ENCODE peak calls at places on chromosomes 7 and 10, in ten cellular contexts. R is transverse colon, A is ovary, E is A549, H is K562, M is stomach, I is H1, W is sigmoid colon, D is esophagus muscularis mucosa, G is suprapubic skin. S is an unnamed sample. For H3K9me3, the result is how much of the 10 kb centered on the place peaks cover.

GRCh38 chr7:111789880-111790279 is 227.6 kb upstream of the IMMP2L start:
- DNase-seq in R (no peak), A (no peak), E (no peak), H (no peak), M (no peak), I (no peak), W (no peak), D (no peak), G (no peak), S (no peak)

GRCh38 chr10:47028466-47028865 is 117.2 kb downstream of the PTPN20 start:
- DNase-seq in R (no peak), A (no peak), E (no peak), H (no peak), M (peak), I (peak), W (no peak), D (no peak), G (peak), S (no peak)

GRCh38 chr10:95273393-95274312 is 17.1 kb downstream of the PDLIM1 start:
- DNase-seq in R (peak), A (no peak), E (peak), H (no peak), M (no peak), I (peak), W (peak), D (peak), G (no peak), S (no peak)

GRCh38 chr10:3237055-3237454 is 64.5 kb upstream of the PITRM1 start:
- DNase-seq in R (no peak), A (no peak), E (no peak), H (no peak), M (no peak), I (no peak), W (no peak), D (no peak), G (no peak), S (no peak)

GRCh38 chr7:21782996-21783395 is 162.7 kb downstream of the CDCA7L start:
- DNase-seq in R (no peak), A (no peak), E (no peak), H (no peak), M (no peak), I (no peak), W (no peak), D (no peak), G (no peak), S (no peak)

GRCh38 chr10:14782691-14783363 is 8.1 kb upstream of the FAM107B start:
- DNase-seq in R (peak), A (no peak), E (peak), H (no peak), M (no peak), I (no peak), W (no peak), D (peak), G (no peak), S (no peak)

GRCh38 chr7:149440222-149440621 is 20.6 kb downstream of the ZNF777 start:
- DNase-seq in R (no peak), A (no peak), E (no peak), H (no peak), M (no peak), I (peak), W (no peak), D (peak), G (peak), S (no peak)

GRCh38 chr10:73161662-73162061 is 6.1 kb downstream of the ECD start:
- DNase-seq in R (no peak), A (no peak), E (no peak), H (no peak), M (no peak), I (no peak), W (no peak), D (no peak), G (no peak), S (no peak)

GRCh38 chr10:27911645-27912044 is 87.2 kb downstream of the ODAD2 start:
- DNase-seq in R (no peak), A (no peak), E (no peak), H (no peak), M (no peak), I (no peak), W (no peak), D (no peak), G (no peak), S (no peak)

GRCh38 chr10:12483996-12484944 is 134.9 kb downstream of the CAMK1D start:
- DNase-seq in R (no peak), A (no peak), E (no peak), H (no peak), M (no peak), I (no peak), W (no peak), D (no peak), G (no peak), S (no peak)

GRCh38 chr10:86188326-86188725 is 178.3 kb downstream of the GRID1 start:
- DNase-seq in R (no peak), A (no peak), E (no peak), H (no peak), M (peak), I (no peak), W (no peak), D (no peak), G (peak), S (no peak)
- H3K9me3 ChIP-seq in R (under half), A (under half), E (under half), H (under half), M (under half), I (under half), W (under half), D (under half), G (under half), S (under half)

DNA sequence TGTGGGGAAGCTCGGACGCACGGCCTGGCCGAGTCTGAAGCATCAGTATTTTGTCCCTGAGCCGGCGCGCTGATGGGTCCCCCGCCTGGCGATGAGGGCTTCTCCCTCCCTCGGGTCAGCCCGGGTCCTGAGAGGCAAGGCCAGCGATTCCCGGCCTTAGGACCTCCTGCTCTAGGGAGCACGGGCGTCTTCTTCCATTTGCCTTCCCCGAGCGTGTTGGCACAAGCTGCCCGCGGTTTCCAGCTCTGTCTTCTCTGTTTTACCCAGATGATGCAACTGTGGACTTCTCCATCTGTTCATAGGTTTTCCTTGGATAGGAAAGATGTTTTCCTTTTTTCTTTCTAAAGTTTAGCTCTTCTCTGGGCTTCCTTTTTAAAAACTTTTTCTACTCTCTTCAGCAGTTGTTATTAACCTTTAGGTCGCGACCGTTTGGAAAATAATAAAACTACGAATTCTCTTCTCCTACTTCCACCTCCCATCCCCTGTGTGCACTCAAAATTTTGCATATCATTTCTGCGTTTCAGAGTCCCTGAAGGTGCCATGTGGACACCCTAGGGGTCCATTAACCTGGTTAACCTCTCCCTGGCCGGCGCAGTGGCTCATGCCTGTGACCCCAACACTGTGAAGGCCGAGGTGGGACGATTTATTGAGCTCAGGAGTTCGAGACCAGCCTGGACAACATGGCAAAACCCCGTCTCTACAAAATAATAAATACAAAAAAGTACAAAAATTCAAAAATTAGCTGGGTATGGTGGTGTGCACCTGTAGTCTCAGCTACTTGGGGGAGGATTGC is 1.4 kb upstream of the SLC25A28 start:
- DNase-seq in R (no peak), A (peak), E (no peak), H (no peak), M (no peak), I (no peak), W (no peak), D (no peak), G (no peak), S (no peak)
- TF ChIP-seq POLR2A in R (peak), A (peak), E (peak), H (no peak), M (no peak), I (peak), W (peak), D (peak), G (no peak), S (peak)

DNA sequence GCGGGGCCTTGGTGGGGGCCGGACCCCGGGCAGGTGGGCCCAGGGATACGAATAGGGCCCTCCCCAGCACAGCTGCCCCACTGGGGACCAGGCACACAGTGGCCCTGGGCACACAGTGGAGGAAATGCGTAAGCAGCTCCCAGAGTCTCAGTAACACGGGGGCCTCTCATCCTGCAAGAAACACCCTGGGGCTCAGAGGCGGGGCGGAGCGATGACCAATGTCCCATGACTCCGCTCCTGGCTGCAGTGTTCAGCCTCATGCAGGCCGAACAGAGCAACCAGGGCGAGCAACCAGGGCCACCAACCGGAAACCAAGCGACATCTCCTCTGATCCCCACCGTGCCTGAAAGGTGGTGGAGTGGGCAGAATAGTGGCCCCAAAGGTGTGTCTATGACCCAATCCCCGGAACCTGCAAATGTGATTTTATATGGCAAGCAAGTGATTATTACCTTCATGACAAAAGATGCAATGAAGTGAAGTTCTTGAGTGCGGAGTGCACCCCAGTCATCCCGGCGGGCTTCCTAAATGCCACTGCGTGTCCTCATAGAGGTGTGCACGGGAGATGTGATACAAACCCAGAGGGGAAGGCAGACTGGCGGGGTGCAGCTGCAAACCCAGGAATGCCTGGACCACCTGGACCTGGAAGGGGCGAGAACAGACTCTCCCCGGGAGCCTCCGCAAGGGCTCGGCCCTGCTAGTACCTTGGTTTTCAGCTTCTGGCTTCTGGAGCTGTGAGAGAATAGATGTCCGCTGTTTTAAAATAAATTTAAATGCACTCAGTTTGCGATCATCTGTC is 50.1 kb upstream of the EBF3 start:
- DNase-seq in R (no peak), A (no peak), E (no peak), H (no peak), M (no peak), I (no peak), W (no peak), D (peak), G (no peak), S (no peak)
- TF ChIP-seq EP300 in R (no peak), A (no peak), E (no peak), H (no peak), M (no peak), I (no peak), W (no peak), D (no peak), G (no peak), S (no peak)

GRCh38 chr10:128546651-128547165 is 420.5 kb upstream of the MKI67 start:
- DNase-seq in R (no peak), A (no peak), E (no peak), H (no peak), M (no peak), I (no peak), W (no peak), D (no peak), G (peak), S (no peak)

GRCh38 chr10:128549192-128549591 is 423.0 kb upstream of the MKI67 start:
- DNase-seq in R (no peak), A (no peak), E (no peak), H (no peak), M (no peak), I (no peak), W (no peak), D (no peak), G (no peak), S (no peak)

GRCh38 chr10:128553755-128554154 is 427.5 kb upstream of the MKI67 start:
- DNase-seq in R (no peak), A (no peak), E (no peak), H (no peak), M (peak), I (no peak), W (no peak), D (no peak), G (no peak), S (no peak)

GRCh38 chr10:128551475-128551874 is 425.3 kb upstream of the MKI67 start:
- DNase-seq in R (no peak), A (no peak), E (no peak), H (no peak), M (no peak), I (no peak), W (no peak), D (no peak), G (no peak), S (no peak)

DNA sequence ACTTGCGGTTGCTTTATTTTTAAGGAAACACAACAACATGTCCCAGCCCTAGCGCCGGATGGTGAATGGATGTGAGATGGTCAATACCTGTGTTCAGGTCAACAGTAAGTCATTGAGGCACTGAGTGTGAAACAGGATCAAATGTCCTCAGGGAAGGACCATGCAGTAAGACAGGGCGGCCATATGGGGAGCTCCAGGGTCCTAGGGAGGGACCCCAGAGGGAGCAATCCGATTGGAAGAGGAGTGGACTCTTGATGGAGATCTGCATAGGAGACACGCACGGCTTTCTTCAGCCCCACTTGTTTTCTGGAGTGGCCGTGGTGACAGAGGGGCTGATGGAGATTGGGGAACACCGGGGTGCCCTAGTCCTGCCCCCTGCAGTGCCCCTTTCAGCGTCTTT is 423.8 kb upstream of the MKI67 start:
- DNase-seq in R (no peak), A (no peak), E (no peak), H (no peak), M (no peak), I (no peak), W (no peak), D (no peak), G (no peak), S (no peak)
- H3K9me3 ChIP-seq in R (under half), A (under half), E (under half), H (under half), M (under half), I (under half), W (under half), D (under half), G (under half), S (under half)

DNA sequence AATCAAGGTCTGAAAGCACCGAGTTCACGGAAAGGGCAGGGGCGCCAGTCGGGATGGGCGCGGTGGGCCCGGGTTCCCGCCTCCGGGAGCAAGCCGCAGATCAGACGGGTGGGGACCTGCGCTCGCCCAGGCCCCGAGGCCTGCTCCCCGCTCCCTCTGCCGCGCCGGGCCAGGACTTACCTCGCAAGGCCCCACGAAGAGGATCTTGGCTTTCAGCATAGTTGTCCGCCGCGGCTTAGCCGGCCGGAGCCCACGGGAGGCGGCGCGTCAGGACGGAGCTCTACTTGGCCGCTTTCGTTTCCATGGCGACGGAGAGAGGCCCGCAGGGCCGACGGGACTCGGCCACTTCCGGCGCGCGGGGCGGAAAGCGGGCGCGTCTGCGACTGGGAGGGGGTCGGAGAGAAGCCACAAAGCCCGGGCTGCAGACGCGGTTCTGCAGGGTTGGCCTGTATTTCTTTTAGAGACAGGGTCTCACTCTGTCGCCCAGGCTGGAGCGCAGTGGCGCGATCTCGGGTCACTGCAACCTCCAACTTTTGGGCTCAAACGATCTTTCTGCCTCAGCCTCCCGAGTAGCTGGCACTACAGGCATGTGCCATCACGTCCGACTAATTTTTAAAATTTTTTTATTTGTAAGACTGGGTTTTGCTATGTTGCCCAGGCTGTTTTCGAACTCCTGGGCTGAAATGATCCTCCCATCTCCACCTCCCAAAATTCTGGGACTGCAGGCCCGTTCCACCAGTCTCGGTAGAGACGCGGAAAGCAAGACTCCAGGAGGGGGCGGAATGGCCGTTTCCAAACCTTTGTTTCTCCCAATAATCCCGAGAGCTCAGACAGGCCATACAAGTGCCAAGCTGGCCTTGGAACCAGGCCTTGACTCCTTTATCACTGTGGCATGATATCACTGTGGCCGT is at the start of gene IFT22:
- DNase-seq in R (peak), A (peak), E (peak), H (peak), M (peak), I (peak), W (peak), D (peak), G (peak), S (peak)
- TF ChIP-seq POLR2A in R (peak), A (no peak), E (peak), H (peak), M (no peak), I (no peak), W (no peak), D (no peak), G (no peak), S (no peak)

DNA sequence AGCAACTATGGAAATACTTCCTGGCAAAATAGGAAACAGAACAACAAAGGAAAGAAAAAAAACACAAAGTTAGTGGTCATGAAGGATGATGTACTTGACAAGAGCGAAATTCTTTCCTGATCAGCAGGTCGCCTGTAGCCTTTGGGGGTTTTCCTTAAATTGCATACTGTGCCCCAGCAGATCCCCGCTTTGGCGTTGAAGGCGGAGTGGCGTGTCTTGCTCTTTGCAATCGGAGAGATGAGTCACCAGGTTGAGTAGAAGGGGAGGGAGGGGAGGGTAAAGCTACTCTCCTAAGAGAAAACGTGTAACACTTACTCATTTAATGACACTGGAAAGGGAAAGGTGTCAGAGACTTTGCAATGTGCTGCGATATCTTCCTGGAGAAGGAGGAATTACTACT is 587.2 kb downstream of the SORCS1 start:
- DNase-seq in R (no peak), A (no peak), E (no peak), H (no peak), M (no peak), I (no peak), W (no peak), D (no peak), G (no peak), S (no peak)
- TF ChIP-seq EP300 in R (no peak), A (no peak), E (no peak), H (no peak), M (no peak), I (no peak), W (no peak), D (no peak), G (no peak), S (no peak)

DNA sequence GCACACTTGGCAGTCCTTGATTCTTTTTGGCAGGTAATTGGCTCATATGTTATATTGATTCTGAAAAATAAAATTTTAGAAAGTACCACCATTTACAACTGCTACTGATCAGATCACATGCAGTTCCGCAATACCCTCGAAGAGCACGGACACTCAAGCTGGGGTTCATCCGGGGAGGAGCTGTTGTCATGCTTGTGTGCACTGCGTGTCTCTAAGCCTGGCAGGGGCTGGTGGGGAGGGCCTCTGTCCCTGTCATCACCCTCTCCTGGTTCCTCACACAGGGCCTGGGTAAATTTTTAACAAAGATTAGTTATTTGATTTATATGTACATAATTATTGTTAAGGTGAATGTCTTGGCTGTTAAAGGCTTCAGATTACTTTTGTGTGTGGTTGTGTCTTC is 45.2 kb downstream of the TRRAP start:
- DNase-seq in R (no peak), A (no peak), E (no peak), H (no peak), M (no peak), I (no peak), W (no peak), D (no peak), G (no peak), S (no peak)
- H3K9me3 ChIP-seq in R (under half), A (under half), E (under half), H (under half), M (under half), I (under half), W (under half), D (under half), G (under half), S (under half)

GRCh38 chr7:37782166-37782565 is 66.2 kb upstream of the NME8 start:
- DNase-seq in R (no peak), A (no peak), E (no peak), H (no peak), M (no peak), I (no peak), W (no peak), D (no peak), G (no peak), S (no peak)

GRCh38 chr7:37784015-37784414 is 64.4 kb upstream of the NME8 start:
- DNase-seq in R (no peak), A (no peak), E (no peak), H (no peak), M (no peak), I (no peak), W (no peak), D (no peak), G (no peak), S (no peak)

GRCh38 chr7:37786741-37787569 is 61.4 kb upstream of the NME8 start:
- DNase-seq in R (no peak), A (no peak), E (no peak), H (no peak), M (no peak), I (no peak), W (no peak), D (no peak), G (no peak), S (no peak)
- TF ChIP-seq POLR2A in R (no peak), A (no peak), E (no peak), H (no peak), M (no peak), I (no peak), W (no peak), D (no peak), G (no peak), S (no peak)